ENCODE peak calls at places on chromosomes 11 and 22, in five cellular contexts. E is tibial nerve, T is cardiac muscle cell, W is prostate gland, S is thoracic aorta. J is an unnamed sample.

GRCh38 chr11:116740741-116741140 is 32.0 kb downstream of the BUD13 start:
- DNase-seq in T (no peak), S (no peak), E (no peak), W (no peak), J (no peak)

GRCh38 chr22:50673231-50674126 is 856 bp downstream of the SHANK3 start:
- DNase-seq in S (no peak), T (no peak), E (no peak), W (no peak), J (no peak)

GRCh38 chr22:38292694-38293093 is 19.9 kb upstream of the TMEM184B start:
- DNase-seq in E (no peak), S (no peak), W (no peak), T (no peak), J (no peak)

GRCh38 chr11:128956401-128957203 is 13.9 kb upstream of the TP53AIP1 start:
- DNase-seq in S (no peak), E (peak; percentile 52), W (peak; percentile 61), T (peak; percentile 83), J (no peak)

GRCh38 chr11:128455766-128456165 is 131.6 kb downstream of the ETS1 start:
- DNase-seq in T (peak; percentile 93), E (no peak), S (no peak), W (no peak), J (no peak)

GRCh38 chr11:46865340-46865739 is 19.3 kb upstream of the CKAP5 start:
- DNase-seq in T (no peak), E (no peak), S (no peak), W (no peak), J (no peak)

GRCh38 chr11:126542621-126543020 is 187.1 kb downstream of the ST3GAL4 start:
- DNase-seq in T (no peak), E (no peak), S (no peak), W (no peak), J (no peak)

GRCh38 chr22:39292561-39293074 is 26.8 kb downstream of the RPL3 start:
- DNase-seq in S (peak; percentile 80), W (peak; percentile 88), T (peak; percentile 56), E (peak; percentile 92), J (peak; percentile 79)

GRCh38 chr11:9038537-9038936 is 34.7 kb upstream of the NRIP3 start:
- DNase-seq in E (no peak), T (no peak), S (no peak), W (no peak), J (no peak)

DNA sequence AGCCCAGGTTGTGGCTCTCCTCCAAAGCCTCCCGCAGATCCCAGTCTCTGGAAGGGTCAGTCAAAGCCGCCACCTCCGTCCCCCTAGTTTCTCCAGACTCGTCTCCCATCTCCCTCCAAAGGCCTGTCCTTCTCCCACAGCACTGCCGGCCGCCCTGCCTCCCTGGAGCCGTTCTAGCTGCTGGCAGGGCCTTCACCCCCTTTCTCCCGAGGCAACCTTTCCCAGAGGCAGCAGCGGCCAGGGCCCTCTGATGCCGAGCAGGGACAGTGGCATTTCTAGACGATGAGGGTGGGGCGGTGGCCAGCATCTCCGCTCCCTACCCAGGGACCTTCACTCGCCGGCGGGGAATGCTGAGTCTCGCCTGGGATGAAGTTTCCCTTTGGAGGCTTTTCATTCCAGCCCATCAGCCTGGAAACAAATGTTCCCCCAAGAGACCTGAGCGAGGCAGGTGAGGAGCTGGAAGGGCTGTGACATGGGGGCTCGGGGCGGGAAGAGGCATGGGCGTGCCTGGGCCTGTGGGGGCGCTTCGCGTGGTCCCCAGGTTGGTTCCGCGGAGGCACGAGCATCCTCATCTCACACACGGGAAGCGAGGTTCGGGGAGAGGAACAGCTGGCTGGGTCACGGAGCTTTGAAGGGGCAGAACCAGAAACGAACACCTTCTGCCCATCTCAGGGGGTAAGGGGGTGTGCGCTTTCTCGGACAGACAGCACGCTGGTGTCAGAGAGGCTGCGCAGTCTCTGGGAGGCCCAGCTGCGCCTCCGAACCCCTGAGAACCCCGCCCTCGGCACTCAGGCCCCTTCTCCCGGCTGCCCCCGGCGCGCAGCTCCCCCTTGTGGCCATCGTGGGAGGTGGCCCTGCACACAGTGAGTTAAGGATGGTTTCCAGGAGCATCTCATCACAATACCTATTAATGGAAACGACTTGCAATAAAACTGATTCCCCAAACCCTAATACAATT is 18.1 kb upstream of the KLHL35 start:
- DNase-seq in W (no peak), S (no peak), T (peak; percentile 32), E (no peak), J (no peak)
- TF ChIP-seq CTCF in W (peak; percentile 41), S (peak; percentile 47), T (peak; percentile 57), E (peak; percentile 37), J (peak; percentile 45)

DNA sequence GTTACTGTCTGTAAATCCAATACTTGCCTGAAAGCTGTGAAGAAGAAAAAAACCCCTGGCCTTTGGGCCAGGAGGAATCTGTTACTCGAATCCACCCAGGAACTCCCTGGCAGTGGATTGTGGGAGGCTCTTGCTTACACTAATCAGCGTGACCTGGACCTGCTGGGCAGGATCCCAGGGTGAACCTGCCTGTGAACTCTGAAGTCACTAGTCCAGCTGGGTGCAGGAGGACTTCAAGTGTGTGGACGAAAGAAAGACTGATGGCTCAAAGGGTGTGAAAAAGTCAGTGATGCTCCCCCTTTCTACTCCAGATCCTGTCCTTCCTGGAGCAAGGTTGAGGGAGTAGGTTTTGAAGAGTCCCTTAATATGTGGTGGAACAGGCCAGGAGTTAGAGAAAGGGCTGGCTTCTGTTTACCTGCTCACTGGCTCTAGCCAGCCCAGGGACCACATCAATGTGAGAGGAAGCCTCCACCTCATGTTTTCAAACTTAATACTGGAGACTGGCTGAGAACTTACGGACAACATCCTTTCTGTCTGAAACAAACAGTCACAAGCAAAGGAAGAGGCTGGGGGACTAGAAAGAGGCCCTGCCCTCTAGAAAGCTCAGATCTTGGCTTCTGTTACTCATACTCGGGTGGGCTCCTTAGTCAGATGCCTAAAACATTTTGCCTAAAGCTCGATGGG is 13.5 kb downstream of the PIK3IP1 start:
- DNase-seq in W (no peak), E (no peak), S (no peak), T (no peak), J (no peak)
- H3K4me3 ChIP-seq in W (no peak overlapping the region), E (no peak overlapping the region), S (no peak overlapping the region), T (no peak overlapping the region), J (no peak overlapping the region)

DNA sequence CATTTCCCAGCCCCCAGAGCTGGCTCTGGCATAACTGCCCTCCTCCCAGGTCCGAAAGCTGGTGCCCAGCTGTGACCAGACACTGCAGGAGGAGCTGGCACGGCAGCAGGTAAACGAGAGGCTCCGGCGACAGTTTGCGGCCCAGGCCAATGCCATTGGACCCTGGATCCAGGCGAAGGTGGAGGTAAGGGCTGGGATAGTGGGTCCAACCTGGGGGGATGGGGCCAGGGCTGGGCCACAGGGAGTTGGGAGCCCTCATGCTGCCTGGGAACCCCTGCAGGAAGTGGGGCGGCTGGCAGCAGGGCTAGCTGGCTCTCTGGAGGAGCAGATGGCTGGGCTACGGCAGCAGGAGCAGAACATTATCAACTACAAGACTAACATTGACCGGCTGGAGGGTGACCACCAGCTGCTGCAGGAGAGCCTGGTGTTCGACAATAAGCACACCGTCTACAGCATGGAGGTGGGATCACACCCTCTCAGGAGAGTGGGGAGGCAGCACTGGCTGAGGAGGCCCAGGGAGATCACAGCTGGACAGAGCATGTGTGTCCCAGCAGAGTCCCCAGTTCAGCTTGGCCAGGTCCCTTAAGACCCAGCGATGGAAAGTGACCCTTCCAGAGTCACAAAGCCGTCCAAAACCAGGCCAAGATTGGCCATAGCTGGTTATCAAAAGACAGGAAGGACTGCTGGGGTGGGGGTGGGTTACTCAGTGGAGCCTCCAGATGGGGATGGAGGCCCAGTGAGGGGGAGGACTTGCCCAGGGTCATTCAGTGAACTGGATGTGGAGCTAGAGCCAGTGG is 7.0 kb downstream of the CTSF start:
- DNase-seq in T (no peak), S (no peak), E (no peak), W (no peak), J (no peak)
- TF ChIP-seq CTCF in T (no peak), S (no peak), E (no peak), W (no peak), J (no peak)

DNA sequence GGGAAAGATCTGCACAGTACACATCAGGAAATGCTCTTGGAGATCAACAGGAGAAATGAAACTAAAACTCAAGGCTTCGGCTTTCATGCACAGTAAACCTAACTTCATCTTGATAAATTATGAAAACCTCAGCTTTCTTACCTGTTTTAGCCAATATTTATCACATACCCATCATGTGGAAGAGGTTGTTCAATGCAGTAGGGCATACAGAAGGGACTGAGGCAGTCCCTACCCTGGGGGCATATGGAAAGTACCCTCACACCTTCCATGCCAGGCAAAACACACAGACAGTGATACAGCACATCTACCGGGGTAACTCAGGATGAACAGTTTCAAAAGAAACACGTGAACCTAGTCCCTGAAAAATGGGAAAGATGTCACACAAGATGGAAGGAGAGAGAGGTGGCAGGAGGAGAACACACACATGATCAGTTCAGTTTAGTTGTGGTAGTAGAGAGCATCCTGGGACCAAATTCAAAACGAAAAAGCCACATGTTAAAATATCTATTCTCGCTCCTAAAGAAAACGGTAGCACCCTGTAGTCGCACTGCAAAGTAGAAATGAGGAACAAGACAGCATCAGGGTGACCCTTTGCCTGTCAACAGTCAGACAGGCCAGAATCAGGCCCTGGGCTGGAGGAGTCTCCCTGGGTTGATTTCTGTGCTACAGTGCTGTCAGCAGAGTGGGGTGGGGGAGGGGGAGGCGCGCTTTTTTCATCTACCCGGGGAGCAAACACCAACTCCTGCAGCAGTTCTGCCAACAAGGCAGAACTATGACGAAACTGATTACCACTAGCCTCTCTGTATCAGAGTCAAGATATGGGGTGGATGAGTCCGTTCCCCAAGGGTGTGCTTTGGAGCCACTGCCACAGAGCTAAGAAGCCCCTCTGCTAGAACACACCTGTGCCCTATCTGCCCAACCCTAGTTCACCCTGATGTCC is 1.3 kb downstream of the HIRA start:
- DNase-seq in E (no peak), W (no peak), S (no peak), T (peak; percentile 29), J (no peak)
- H3K4me3 ChIP-seq in E (peak overlapping the region; percentile 76), W (peak overlapping the region; percentile 77), S (peak overlapping the region; percentile 95), T (peak overlapping the region; percentile 56), J (peak overlapping the region; percentile 73)

DNA sequence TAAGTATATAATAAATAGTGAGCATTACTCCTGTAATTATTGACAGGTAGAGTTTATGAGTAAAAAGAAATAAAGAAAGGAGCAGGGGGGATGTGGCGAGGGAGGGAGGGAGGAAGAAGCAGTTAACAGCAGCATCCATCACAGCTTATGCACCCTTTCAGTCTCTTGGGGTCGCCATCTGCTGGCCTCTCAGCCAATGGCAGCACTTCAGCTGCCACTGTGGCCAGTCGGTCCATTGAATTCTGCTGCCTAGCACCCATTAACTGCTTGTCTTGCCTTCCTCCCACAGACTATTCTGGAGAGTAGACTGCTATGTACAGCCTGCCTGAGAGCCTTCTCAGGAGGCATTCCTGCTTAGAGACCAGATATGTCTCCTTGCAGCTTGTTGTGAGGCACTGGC is 388.3 kb downstream of the TENM4 start:
- DNase-seq in W (no peak), T (peak; percentile 34), S (no peak), E (no peak), J (no peak)
- TF ChIP-seq CTCF in W (no peak), T (no peak), S (no peak), E (no peak), J (peak; percentile 10)